ENCODE peak calls at places on chromosomes 11 and 22, in four cellular contexts. One of them, this sample, is unnamed.

GRCh38 chr11:8047382-8047781 is 33.6 kb upstream of the TUB start:
- DNase-seq in ovary: peak
- DNase-seq in B cell: no peak
- DNase-seq in fibroblast of the aortic adventitia: no peak
- DNase-seq in this sample: no peak

GRCh38 chr11:74611369-74611861 is 19.0 kb downstream of the POLD3 start:
- DNase-seq in B cell: no peak
- DNase-seq in fibroblast of the aortic adventitia: peak
- DNase-seq in ovary: no peak
- DNase-seq in this sample: no peak

GRCh38 chr11:23556163-23556750 is 696.0 kb upstream of the CCDC179 start:
- DNase-seq in fibroblast of the aortic adventitia: no peak
- DNase-seq in B cell: no peak
- DNase-seq in ovary: no peak
- DNase-seq in this sample: no peak

GRCh38 chr11:114358711-114359110 is 41.6 kb downstream of the C11orf71 start:
- DNase-seq in B cell: no peak
- DNase-seq in fibroblast of the aortic adventitia: peak
- DNase-seq in ovary: no peak
- DNase-seq in this sample: no peak

GRCh38 chr11:10158461-10158860 is 135.6 kb downstream of the SBF2 start:
- DNase-seq in ovary: no peak
- DNase-seq in B cell: no peak
- DNase-seq in fibroblast of the aortic adventitia: no peak
- DNase-seq in this sample: no peak

GRCh38 chr22:30265851-30266444 is 703 bp downstream of the OSM start:
- DNase-seq in ovary: no peak
- DNase-seq in B cell: peak
- DNase-seq in fibroblast of the aortic adventitia: no peak
- DNase-seq in this sample: no peak

GRCh38 chr11:74319139-74319538 is 7.7 kb upstream of the P4HA3 start:
- DNase-seq in ovary: no peak
- DNase-seq in B cell: no peak
- DNase-seq in fibroblast of the aortic adventitia: peak
- DNase-seq in this sample: no peak

GRCh38 chr11:19713221-19714092 is 820 bp downstream of the NAV2 start:
- DNase-seq in ovary: peak
- DNase-seq in B cell: no peak
- DNase-seq in fibroblast of the aortic adventitia: no peak
- DNase-seq in this sample: no peak

GRCh38 chr22:36081023-36081431 is 52.4 kb upstream of the RBFOX2 start:
- DNase-seq in B cell: no peak
- DNase-seq in ovary: no peak
- DNase-seq in fibroblast of the aortic adventitia: peak
- DNase-seq in this sample: no peak

GRCh38 chr22:50396751-50397370 is 53.7 kb downstream of the PPP6R2 start:
- DNase-seq in ovary: no peak
- DNase-seq in fibroblast of the aortic adventitia: no peak
- DNase-seq in B cell: no peak
- DNase-seq in this sample: no peak

GRCh38 chr11:130897262-130898182 is 18.8 kb downstream of the SNX19 start:
- DNase-seq in fibroblast of the aortic adventitia: peak
- DNase-seq in B cell: no peak
- DNase-seq in ovary: peak
- DNase-seq in this sample: no peak

GRCh38 chr11:33257160-33257896 is at the start of gene HIPK3:
- DNase-seq in B cell: peak
- DNase-seq in ovary: peak
- DNase-seq in fibroblast of the aortic adventitia: peak
- DNase-seq in this sample: peak

GRCh38 chr22:20531404-20532181 is 24.2 kb downstream of the MED15 start:
- DNase-seq in B cell: no peak
- DNase-seq in fibroblast of the aortic adventitia: peak
- DNase-seq in ovary: no peak
- DNase-seq in this sample: no peak

GRCh38 chr11:121241300-121242176 is 51.0 kb upstream of the SC5D start:
- DNase-seq in fibroblast of the aortic adventitia: no peak
- DNase-seq in B cell: no peak
- DNase-seq in ovary: peak
- DNase-seq in this sample: no peak

GRCh38 chr11:69641681-69642548 is 959 bp downstream of the CCND1 start:
- DNase-seq in fibroblast of the aortic adventitia: peak
- DNase-seq in B cell: no peak
- DNase-seq in ovary: no peak
- DNase-seq in this sample: no peak

GRCh38 chr11:102935514-102935913 is 20.0 kb downstream of the MMP13 start:
- DNase-seq in ovary: no peak
- DNase-seq in B cell: no peak
- DNase-seq in fibroblast of the aortic adventitia: no peak
- DNase-seq in this sample: no peak
- TF ChIP-seq CTCF in ovary: no peak
- TF ChIP-seq CTCF in B cell: no peak
- TF ChIP-seq CTCF in fibroblast of the aortic adventitia: peak
- TF ChIP-seq CTCF in this sample: no peak

GRCh38 chr11:17930544-17931144 is 82.2 kb downstream of the SERGEF start:
- DNase-seq in B cell: no peak
- DNase-seq in fibroblast of the aortic adventitia: no peak
- DNase-seq in ovary: no peak
- DNase-seq in this sample: no peak

GRCh38 chr11:17927041-17927440 is 85.8 kb downstream of the SERGEF start:
- DNase-seq in B cell: no peak
- DNase-seq in fibroblast of the aortic adventitia: no peak
- DNase-seq in ovary: no peak
- DNase-seq in this sample: no peak

GRCh38 chr11:17927643-17928343 is 85.1 kb downstream of the SERGEF start:
- DNase-seq in fibroblast of the aortic adventitia: peak
- DNase-seq in ovary: no peak
- DNase-seq in B cell: no peak
- DNase-seq in this sample: no peak

GRCh38 chr11:17931595-17931994 is 81.3 kb downstream of the SERGEF start:
- DNase-seq in ovary: no peak
- DNase-seq in fibroblast of the aortic adventitia: no peak
- DNase-seq in B cell: no peak
- DNase-seq in this sample: no peak

GRCh38 chr11:17929171-17929570 is 83.7 kb downstream of the SERGEF start:
- DNase-seq in ovary: no peak
- DNase-seq in fibroblast of the aortic adventitia: no peak
- DNase-seq in B cell: no peak
- DNase-seq in this sample: no peak
- TF ChIP-seq CTCF in ovary: no peak
- TF ChIP-seq CTCF in fibroblast of the aortic adventitia: no peak
- TF ChIP-seq CTCF in B cell: no peak
- TF ChIP-seq CTCF in this sample: no peak

DNA sequence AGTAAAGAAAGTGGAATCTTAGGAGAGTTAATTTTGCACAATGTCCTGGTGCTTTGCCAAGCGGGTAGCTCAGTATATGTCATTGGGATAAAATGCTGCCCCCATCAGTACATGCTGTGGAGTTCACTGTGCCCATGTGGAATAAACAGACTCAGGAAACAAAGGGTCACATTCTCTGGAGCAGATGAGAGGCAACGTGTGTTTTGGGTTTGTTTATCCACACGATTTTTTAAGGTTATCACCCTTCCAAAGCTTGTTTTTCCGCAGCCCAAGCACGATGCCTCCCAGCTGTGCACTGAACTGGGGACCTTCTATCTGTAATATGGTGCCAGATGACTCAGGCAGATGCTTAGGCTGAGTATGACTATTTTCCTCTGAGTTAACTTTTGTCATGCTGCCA is 6.4 kb downstream of the OR4D6 start:
- DNase-seq in ovary: peak
- DNase-seq in fibroblast of the aortic adventitia: peak
- DNase-seq in B cell: no peak
- DNase-seq in this sample: no peak
- TF ChIP-seq CTCF in ovary: no peak
- TF ChIP-seq CTCF in fibroblast of the aortic adventitia: no peak
- TF ChIP-seq CTCF in B cell: no peak
- TF ChIP-seq CTCF in this sample: no peak

GRCh38 chr11:106369224-106369623 is 291.8 kb downstream of the AASDHPPT start:
- DNase-seq in fibroblast of the aortic adventitia: no peak
- DNase-seq in B cell: no peak
- DNase-seq in ovary: no peak
- DNase-seq in this sample: no peak
- TF ChIP-seq CTCF in fibroblast of the aortic adventitia: no peak
- TF ChIP-seq CTCF in B cell: no peak
- TF ChIP-seq CTCF in ovary: no peak
- TF ChIP-seq CTCF in this sample: no peak

GRCh38 chr11:108048269-108048668 is 39.6 kb downstream of the CUL5 start:
- DNase-seq in fibroblast of the aortic adventitia: no peak
- DNase-seq in B cell: no peak
- DNase-seq in ovary: no peak
- DNase-seq in this sample: no peak
- TF ChIP-seq CTCF in fibroblast of the aortic adventitia: no peak
- TF ChIP-seq CTCF in B cell: no peak
- TF ChIP-seq CTCF in ovary: no peak
- TF ChIP-seq CTCF in this sample: no peak